ENCODE peak calls at places on chromosomes 2 and 18, in four cellular contexts. E, Q, G and R are unnamed samples.
A peak's percentile ranks its signal among the peaks of the same experiment; 100 is the strongest.

GRCh38 chr2:69384618-69385081 is 2.4 kb downstream of the GFPT1 start:
- DNase-seq in E (no peak), Q (no peak), G (no peak), R (no peak)

GRCh38 chr2:46241344-46241743 is 55.9 kb upstream of the EPAS1 start:
- DNase-seq in E (no peak), Q (peak; percentile 83), G (no peak), R (no peak)

GRCh38 chr18:58285731-58286130 is 241.7 kb downstream of the NEDD4L start:
- DNase-seq in E (no peak), Q (no peak), G (no peak), R (no peak)

GRCh38 chr18:48023334-48024008 is 93.0 kb upstream of the SMAD2 start:
- DNase-seq in E (peak; percentile 38), Q (peak; percentile 88), G (no peak), R (no peak)

GRCh38 chr2:47227532-47228166 is 72.5 kb upstream of the STPG4 start:
- DNase-seq in E (peak; percentile 35), Q (no peak), G (no peak), R (no peak)

GRCh38 chr2:10414000-10414451 is 34.1 kb downstream of the ODC1 start:
- DNase-seq in E (no peak), Q (peak; percentile 70), G (no peak), R (no peak)

GRCh38 chr2:66667852-66668251 is 232.9 kb downstream of the MEIS1 start:
- DNase-seq in E (no peak), Q (no peak), G (no peak), R (no peak)

GRCh38 chr2:172953411-172953810 is 122.2 kb upstream of the MAP3K20 start:
- DNase-seq in E (no peak), Q (no peak), G (no peak), R (no peak)

GRCh38 chr2:17429130-17429529 is 89.1 kb downstream of the RAD51AP2 start:
- DNase-seq in E (no peak), Q (peak; percentile 94), G (peak; percentile 75), R (no peak)

GRCh38 chr2:155947069-155947468 is 385.5 kb downstream of the NR4A2 start:
- DNase-seq in E (no peak), Q (no peak), G (no peak), R (no peak)

GRCh38 chr2:24912986-24913385 is 7.1 kb downstream of the ADCY3 start:
- DNase-seq in E (no peak), Q (no peak), G (no peak), R (no peak)

GRCh38 chr2:217064234-217065103 is 204.6 kb upstream of the TNP1 start:
- DNase-seq in E (no peak), Q (no peak), G (peak; percentile 67), R (no peak)

DNA sequence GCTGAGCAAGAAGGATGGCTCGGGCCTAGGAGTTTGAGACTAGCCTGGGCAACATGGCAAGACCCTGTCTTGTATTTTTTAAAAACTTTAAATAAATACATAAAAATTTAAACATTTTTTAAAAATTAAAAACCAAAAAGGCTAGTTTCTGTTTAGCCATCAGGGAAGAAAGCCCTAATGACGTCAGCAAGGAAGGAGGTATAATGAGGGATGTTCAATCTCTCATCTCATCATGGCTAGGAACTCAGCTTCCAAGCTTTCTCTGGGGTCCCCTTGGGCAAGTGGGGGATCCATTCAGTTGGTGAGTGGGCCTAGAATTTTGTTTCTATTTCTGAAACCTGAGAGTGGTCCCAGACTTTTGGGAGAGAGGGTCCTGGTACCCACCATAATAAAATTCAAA is 35.1 kb upstream of the SLC25A52 start:
- DNase-seq in E (no peak), Q (no peak), G (no peak), R (no peak)
- TF ChIP-seq CTCF in E (no peak), Q (no peak), G (no peak), R (no peak)

GRCh38 chr2:74741076-74741460 is 87.0 kb downstream of the SEMA4F start:
- DNase-seq in E (no peak), Q (no peak), G (no peak), R (no peak)
- H3K4me3 ChIP-seq in E (no peak overlapping the region), Q (peak overlapping the region; percentile 3), G (no peak overlapping the region), R (no peak overlapping the region)

DNA sequence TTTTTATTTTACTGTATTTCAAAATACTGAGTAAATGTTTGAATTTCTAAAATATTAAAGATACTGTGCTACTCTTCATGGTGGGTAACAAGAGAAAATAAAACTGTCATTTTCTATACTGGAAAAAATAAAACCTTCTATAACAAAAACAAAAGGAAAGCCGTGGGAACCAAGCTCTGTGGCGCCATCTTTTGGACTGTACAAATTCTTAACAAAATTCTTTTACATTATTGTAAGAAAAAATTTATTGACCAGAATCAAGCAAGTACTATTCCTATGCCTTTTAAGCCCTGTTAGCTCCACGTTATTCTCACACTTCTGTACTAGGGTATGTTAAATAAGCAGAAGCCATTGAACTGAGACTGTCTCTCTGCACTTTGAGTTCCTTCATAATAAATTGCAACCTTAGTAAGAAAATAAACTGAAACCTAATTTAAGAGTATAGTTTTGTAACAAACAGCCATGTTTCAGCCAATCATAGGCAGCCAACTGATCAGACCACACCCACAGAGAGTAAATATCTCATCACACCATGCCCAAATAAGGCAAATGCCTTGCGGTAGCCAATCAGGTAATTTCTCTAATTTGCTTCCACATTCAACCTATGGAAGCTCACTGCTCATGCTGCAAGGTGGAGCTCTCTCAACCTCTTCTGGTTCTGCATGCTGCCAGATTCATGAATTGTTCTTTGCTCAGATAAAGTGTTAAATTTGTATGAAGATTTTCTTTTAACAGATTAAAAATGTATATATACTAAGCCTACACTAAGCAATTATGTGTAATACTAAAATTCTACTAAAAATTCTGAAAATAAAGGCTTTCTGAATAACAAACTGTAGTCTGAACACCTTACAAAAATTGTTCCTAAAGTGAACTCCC is 42.2 kb downstream of the HIBCH start:
- DNase-seq in E (peak; percentile 60), Q (peak; percentile 53), G (peak; percentile 10), R (peak; percentile 20)
- TF ChIP-seq CTCF in E (peak; percentile 64), Q (peak; percentile 51), G (peak; percentile 60), R (peak; percentile 38)

GRCh38 chr18:63098014-63098981 is 221.3 kb downstream of the BCL2 start:
- DNase-seq in E (no peak), Q (no peak), G (no peak), R (no peak)

GRCh38 chr18:63099848-63100625 is 219.5 kb downstream of the BCL2 start:
- DNase-seq in E (no peak), Q (no peak), G (no peak), R (no peak)

GRCh38 chr18:63097198-63097597 is 222.4 kb downstream of the BCL2 start:
- DNase-seq in E (no peak), Q (no peak), G (no peak), R (no peak)

GRCh38 chr18:63100626-63100900 is 219.0 kb downstream of the BCL2 start:
- DNase-seq in E (no peak), Q (no peak), G (no peak), R (no peak)

DNA sequence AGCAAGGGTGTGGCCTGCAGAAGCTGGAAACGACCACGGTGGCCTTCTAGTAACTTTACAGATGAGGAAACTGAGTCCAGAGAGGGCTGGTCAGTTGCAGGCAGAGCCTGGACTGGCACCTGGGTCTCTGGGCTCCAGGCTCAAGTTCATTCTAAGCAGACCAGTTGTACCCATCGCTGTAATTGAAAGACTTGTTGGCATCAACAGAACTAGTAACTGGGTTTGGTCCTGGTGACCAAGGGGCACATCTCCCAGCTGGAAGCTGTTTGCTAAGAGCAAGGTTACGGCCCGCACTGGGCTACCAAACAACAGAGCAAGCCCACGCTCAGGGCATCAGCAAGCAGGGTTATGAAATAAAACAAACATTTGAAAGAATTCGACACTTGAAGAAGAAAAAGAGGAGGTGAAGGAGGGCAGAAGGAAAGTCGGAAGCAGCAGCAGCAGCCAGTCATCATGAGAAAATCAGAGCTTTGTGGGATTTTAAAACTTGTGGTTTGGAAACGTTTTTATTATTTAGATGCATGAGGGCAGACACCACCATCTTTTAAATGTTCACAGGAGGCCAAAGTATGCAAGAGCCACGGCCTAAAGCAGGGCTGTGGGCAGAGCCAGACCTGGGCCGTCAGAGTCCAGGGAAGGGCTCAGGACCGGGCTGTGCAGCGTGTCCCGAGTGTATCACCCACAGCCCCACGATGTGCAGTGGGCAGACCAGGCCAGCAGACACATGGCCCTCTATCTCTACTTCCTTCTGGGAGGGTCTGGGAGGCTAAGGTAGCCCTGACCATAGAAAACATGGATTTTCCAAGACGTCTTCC is 220.3 kb downstream of the BCL2 start:
- DNase-seq in E (no peak), Q (no peak), G (no peak), R (no peak)
- H3K4me3 ChIP-seq in E (no peak overlapping the region), Q (no peak overlapping the region), G (no peak overlapping the region), R (no peak overlapping the region)

GRCh38 chr2:227404575-227404974 is 16.8 kb upstream of the SCYGR1 start:
- DNase-seq in E (no peak), Q (no peak), G (no peak), R (no peak)
- TF ChIP-seq CTCF in E (no peak), Q (no peak), G (no peak), R (no peak)

GRCh38 chr18:13218376-13219011 is at the start of gene LDLRAD4:
- DNase-seq in E (no peak), Q (no peak), G (no peak), R (no peak)

GRCh38 chr18:13221821-13222220 is 3.3 kb downstream of the LDLRAD4 start:
- DNase-seq in E (no peak), Q (no peak), G (no peak), R (no peak)

GRCh38 chr18:13219012-13219396 is 444 bp downstream of the LDLRAD4 start:
- DNase-seq in E (no peak), Q (no peak), G (no peak), R (no peak)

GRCh38 chr18:13219576-13219975 is 1.0 kb downstream of the LDLRAD4 start:
- DNase-seq in E (no peak), Q (no peak), G (no peak), R (no peak)

DNA sequence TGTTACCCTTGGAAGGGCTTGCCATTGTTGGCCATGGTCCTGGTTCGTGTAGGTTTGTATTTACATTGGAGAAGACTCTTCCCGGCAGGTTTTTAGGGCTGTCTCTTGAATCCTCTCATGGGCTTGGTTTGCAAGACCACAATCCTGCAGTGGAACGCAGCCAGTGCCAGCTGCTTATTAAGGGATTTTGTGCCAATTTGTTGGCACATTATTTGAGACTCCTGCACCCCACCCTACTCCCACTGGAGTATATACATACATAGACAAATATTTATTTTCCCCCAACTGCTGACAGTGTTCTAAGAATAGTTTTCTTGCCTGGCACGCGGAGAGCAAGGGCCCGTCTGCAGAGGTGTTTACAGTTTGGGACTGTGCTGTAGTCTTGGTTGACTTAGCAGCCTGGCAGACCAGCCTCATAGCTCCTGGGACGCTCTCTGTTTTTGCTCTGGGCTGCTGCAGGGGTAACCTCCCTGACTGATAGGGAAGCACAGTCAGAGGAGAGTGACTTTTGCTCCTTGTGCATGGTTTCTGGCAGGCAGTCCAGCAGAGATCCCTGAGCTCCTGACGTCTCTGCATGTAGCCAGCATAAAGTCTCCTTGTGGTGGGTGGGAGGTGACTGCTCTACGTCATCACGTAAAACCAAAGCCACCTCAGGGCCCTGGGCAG is 1.9 kb downstream of the LDLRAD4 start:
- DNase-seq in E (no peak), Q (no peak), G (no peak), R (no peak)
- H3K4me3 ChIP-seq in E (no peak overlapping the region), Q (no peak overlapping the region), G (no peak overlapping the region), R (no peak overlapping the region)

GRCh38 chr2:73071452-73072399 is at the start of gene SFXN5:
- DNase-seq in E (peak; percentile 87), Q (peak; percentile 92), G (peak; percentile 52), R (peak; percentile 61)
- TF ChIP-seq CTCF in E (peak; percentile 18), Q (no peak), G (peak; percentile 22), R (no peak)